ENCODE peak calls at places on chromosomes 2 and 18, in nine cellular contexts. D, F, K, R, E, B, H, U and V are unnamed samples.

GRCh38 chr2:164186596-164186995 is 434.7 kb downstream of the GRB14 start:
- DNase-seq in D (no peak), F (no peak), K (no peak), R (peak), E (no peak), B (no peak), H (no peak), U (no peak), V (no peak)

GRCh38 chr2:180359522-180360282 is 352.6 kb upstream of the CWC22 start:
- DNase-seq in D (no peak), F (peak), K (no peak), R (no peak), E (peak), B (peak), H (no peak), U (no peak), V (peak)

GRCh38 chr2:35428548-35428947 is 927.0 kb upstream of the CRIM1 start:
- DNase-seq in D (peak), F (no peak), K (no peak), R (no peak), E (peak), B (no peak), H (peak), U (no peak), V (peak)

GRCh38 chr2:3033315-3033714 is 344.3 kb downstream of the EIPR1 start:
- DNase-seq in D (no peak), F (no peak), K (no peak), R (no peak), E (no peak), B (no peak), H (no peak), U (no peak), V (no peak)

GRCh38 chr2:229129738-229130371 is 141.2 kb downstream of the PID1 start:
- DNase-seq in D (no peak), F (no peak), K (no peak), R (peak), E (no peak), B (peak), H (no peak), U (peak), V (no peak)

GRCh38 chr2:98037206-98037605 is 41.5 kb upstream of the TMEM131 start:
- DNase-seq in D (no peak), F (no peak), K (no peak), R (no peak), E (no peak), B (no peak), H (no peak), U (no peak), V (no peak)

GRCh38 chr2:46870051-46870839 is 45.4 kb downstream of the MCFD2 start:
- DNase-seq in D (no peak), F (no peak), K (no peak), R (no peak), E (no peak), B (no peak), H (no peak), U (no peak), V (no peak)

GRCh38 chr2:46032996-46033395 is 264.2 kb upstream of the EPAS1 start:
- DNase-seq in D (no peak), F (no peak), K (no peak), R (no peak), E (no peak), B (no peak), H (no peak), U (no peak), V (no peak)

GRCh38 chr18:59917422-59917821 is 17.6 kb downstream of the PMAIP1 start:
- DNase-seq in D (peak), F (no peak), K (no peak), R (peak), E (peak), B (no peak), H (peak), U (peak), V (no peak)

GRCh38 chr18:31863103-31863502 is 79.8 kb downstream of the TRAPPC8 start:
- DNase-seq in D (no peak), F (no peak), K (no peak), R (no peak), E (no peak), B (no peak), H (no peak), U (no peak), V (no peak)